ENCODE peak calls at places on chromosomes 6 and 20, in seven cellular contexts. One of them, this sample, is unnamed.

GRCh38 chr20:17617212-17617867 is 47.5 kb downstream of the DSTN start:
- DNase-seq in adipocyte: peak; percentile 38
- DNase-seq in lower lobe of right lung: peak; percentile 71
- DNase-seq in IMR-90: no peak
- DNase-seq in ovary: peak; percentile 78
- DNase-seq in psoas muscle: peak; percentile 79
- DNase-seq in cardiac muscle cell: peak; percentile 77
- DNase-seq in this sample: peak; percentile 45

GRCh38 chr6:149033454-149034241 is 283.9 kb upstream of the TAB2 start:
- DNase-seq in lower lobe of right lung: no peak
- DNase-seq in cardiac muscle cell: no peak
- DNase-seq in ovary: no peak
- DNase-seq in psoas muscle: no peak
- DNase-seq in IMR-90: no peak
- DNase-seq in adipocyte: no peak
- DNase-seq in this sample: no peak

GRCh38 chr6:32785781-32786533 is 22.6 kb upstream of the HLA-DQB2 start:
- DNase-seq in adipocyte: peak; percentile 72
- DNase-seq in lower lobe of right lung: no peak
- DNase-seq in psoas muscle: no peak
- DNase-seq in ovary: no peak
- DNase-seq in IMR-90: peak; percentile 49
- DNase-seq in cardiac muscle cell: peak; percentile 66
- DNase-seq in this sample: peak; percentile 72

GRCh38 chr6:168528457-168529095 is 87.6 kb downstream of the SMOC2 start:
- DNase-seq in IMR-90: no peak
- DNase-seq in ovary: no peak
- DNase-seq in lower lobe of right lung: no peak
- DNase-seq in psoas muscle: no peak
- DNase-seq in adipocyte: no peak
- DNase-seq in cardiac muscle cell: no peak
- DNase-seq in this sample: no peak

GRCh38 chr6:97240222-97240621 is 42.8 kb downstream of the MMS22L start:
- DNase-seq in ovary: no peak
- DNase-seq in IMR-90: peak; percentile 74
- DNase-seq in lower lobe of right lung: no peak
- DNase-seq in adipocyte: peak; percentile 29
- DNase-seq in psoas muscle: no peak
- DNase-seq in cardiac muscle cell: no peak
- DNase-seq in this sample: peak; percentile 71

GRCh38 chr20:38201356-38201755 is 36.3 kb upstream of the TGM2 start:
- DNase-seq in lower lobe of right lung: peak; percentile 62
- DNase-seq in ovary: no peak
- DNase-seq in cardiac muscle cell: no peak
- DNase-seq in psoas muscle: peak; percentile 67
- DNase-seq in adipocyte: peak; percentile 63
- DNase-seq in IMR-90: peak; percentile 93
- DNase-seq in this sample: peak; percentile 84

GRCh38 chr20:22052025-22052527 is 346.6 kb downstream of the PAX1 start:
- DNase-seq in psoas muscle: no peak
- DNase-seq in IMR-90: no peak
- DNase-seq in ovary: no peak
- DNase-seq in lower lobe of right lung: no peak
- DNase-seq in cardiac muscle cell: no peak
- DNase-seq in adipocyte: no peak
- DNase-seq in this sample: no peak

GRCh38 chr20:48017504-48017903 is 232.2 kb upstream of the SULF2 start:
- DNase-seq in cardiac muscle cell: no peak
- DNase-seq in psoas muscle: no peak
- DNase-seq in IMR-90: no peak
- DNase-seq in adipocyte: no peak
- DNase-seq in ovary: no peak
- DNase-seq in lower lobe of right lung: no peak
- DNase-seq in this sample: peak; percentile 68

GRCh38 chr20:48831702-48832422 is 4.1 kb upstream of the PREX1 start:
- DNase-seq in adipocyte: peak; percentile 66
- DNase-seq in cardiac muscle cell: no peak
- DNase-seq in ovary: no peak
- DNase-seq in IMR-90: peak; percentile 39
- DNase-seq in psoas muscle: peak; percentile 74
- DNase-seq in lower lobe of right lung: no peak
- DNase-seq in this sample: peak; percentile 40

GRCh38 chr6:79544939-79545450 is 7.8 kb upstream of the LCA5 start:
- DNase-seq in lower lobe of right lung: peak; percentile 67
- DNase-seq in cardiac muscle cell: peak; percentile 76
- DNase-seq in ovary: peak; percentile 75
- DNase-seq in adipocyte: peak; percentile 98
- DNase-seq in IMR-90: peak; percentile 99
- DNase-seq in psoas muscle: peak; percentile 82
- DNase-seq in this sample: peak; percentile 99

GRCh38 chr20:24164360-24164759 is 175.8 kb upstream of the GGTLC1 start:
- DNase-seq in IMR-90: no peak
- DNase-seq in lower lobe of right lung: no peak
- DNase-seq in ovary: no peak
- DNase-seq in psoas muscle: no peak
- DNase-seq in cardiac muscle cell: peak; percentile 34
- DNase-seq in adipocyte: peak; percentile 36
- DNase-seq in this sample: no peak

GRCh38 chr20:3218307-3218988 is 9.2 kb downstream of the ITPA start:
- DNase-seq in lower lobe of right lung: peak; percentile 82
- DNase-seq in ovary: peak; percentile 58
- DNase-seq in IMR-90: no peak
- DNase-seq in cardiac muscle cell: peak; percentile 60
- DNase-seq in adipocyte: peak; percentile 69
- DNase-seq in psoas muscle: peak; percentile 80
- DNase-seq in this sample: peak; percentile 14

GRCh38 chr20:62921119-62921687 is 5.1 kb downstream of the DIDO1 start:
- DNase-seq in cardiac muscle cell: peak; percentile 85
- DNase-seq in adipocyte: peak; percentile 74
- DNase-seq in lower lobe of right lung: peak; percentile 56
- DNase-seq in IMR-90: peak; percentile 53
- DNase-seq in ovary: no peak
- DNase-seq in psoas muscle: peak; percentile 73
- DNase-seq in this sample: peak; percentile 33

GRCh38 chr6:112983741-112984221 is 636.7 kb downstream of the RFPL4B start:
- DNase-seq in lower lobe of right lung: no peak
- DNase-seq in cardiac muscle cell: no peak
- DNase-seq in adipocyte: peak; percentile 52
- DNase-seq in ovary: no peak
- DNase-seq in IMR-90: peak; percentile 31
- DNase-seq in psoas muscle: no peak
- DNase-seq in this sample: peak; percentile 67

GRCh38 chr20:12358006-12358654 is 440.4 kb downstream of the BTBD3 start:
- DNase-seq in ovary: no peak
- DNase-seq in adipocyte: no peak
- DNase-seq in IMR-90: no peak
- DNase-seq in lower lobe of right lung: no peak
- DNase-seq in cardiac muscle cell: peak; percentile 15
- DNase-seq in psoas muscle: no peak
- DNase-seq in this sample: no peak

GRCh38 chr6:30216096-30216495 is 2.9 kb upstream of the TRIM26 start:
- DNase-seq in lower lobe of right lung: no peak
- DNase-seq in IMR-90: no peak
- DNase-seq in adipocyte: no peak
- DNase-seq in psoas muscle: no peak
- DNase-seq in ovary: no peak
- DNase-seq in cardiac muscle cell: no peak
- DNase-seq in this sample: no peak

GRCh38 chr6:46815130-46815529 is 21.9 kb downstream of the MEP1A start:
- DNase-seq in adipocyte: no peak
- DNase-seq in ovary: no peak
- DNase-seq in IMR-90: no peak
- DNase-seq in lower lobe of right lung: no peak
- DNase-seq in cardiac muscle cell: no peak
- DNase-seq in psoas muscle: no peak
- DNase-seq in this sample: no peak

DNA sequence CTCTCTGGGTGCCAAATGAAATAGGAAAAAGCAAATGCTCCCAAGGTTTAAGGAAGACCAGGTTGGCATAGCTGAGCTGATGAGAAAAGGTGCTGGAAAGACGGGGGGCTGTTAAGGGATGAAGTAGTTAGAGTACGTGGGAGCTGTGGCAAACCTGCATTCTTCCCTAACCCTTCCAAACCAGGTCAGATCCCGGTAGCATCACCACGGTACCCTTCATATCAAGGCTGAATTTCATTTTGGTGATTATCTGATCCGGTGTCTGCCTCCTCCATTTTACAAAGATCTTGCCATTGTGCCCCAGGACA is 68.0 kb upstream of the PIM1 start:
- DNase-seq in lower lobe of right lung: no peak
- DNase-seq in psoas muscle: no peak
- DNase-seq in adipocyte: no peak
- DNase-seq in IMR-90: no peak
- DNase-seq in ovary: no peak
- DNase-seq in cardiac muscle cell: no peak
- DNase-seq in this sample: no peak
- H3K4me1 ChIP-seq in lower lobe of right lung: peaks cover 33% of the 10 kb centered on the region
- H3K4me1 ChIP-seq in psoas muscle: peaks cover 28% of the 10 kb centered on the region
- H3K4me1 ChIP-seq in adipocyte: peaks cover 34% of the 10 kb centered on the region
- H3K4me1 ChIP-seq in IMR-90: peaks cover 12% of the 10 kb centered on the region
- H3K4me1 ChIP-seq in ovary: peaks cover 14% of the 10 kb centered on the region
- H3K4me1 ChIP-seq in cardiac muscle cell: peaks cover 32% of the 10 kb centered on the region
- H3K4me1 ChIP-seq in this sample: peaks cover 14% of the 10 kb centered on the region

GRCh38 chr20:2132461-2132901 is 30.9 kb downstream of the STK35 start:
- DNase-seq in cardiac muscle cell: no peak
- DNase-seq in psoas muscle: no peak
- DNase-seq in adipocyte: no peak
- DNase-seq in IMR-90: no peak
- DNase-seq in ovary: no peak
- DNase-seq in lower lobe of right lung: no peak
- DNase-seq in this sample: no peak

GRCh38 chr20:2133318-2134183 is 31.9 kb downstream of the STK35 start:
- DNase-seq in cardiac muscle cell: peak; percentile 42
- DNase-seq in ovary: no peak
- DNase-seq in IMR-90: peak; percentile 79
- DNase-seq in lower lobe of right lung: no peak
- DNase-seq in adipocyte: peak; percentile 74
- DNase-seq in psoas muscle: no peak
- DNase-seq in this sample: peak; percentile 84

GRCh38 chr20:2130062-2130591 is 28.5 kb downstream of the STK35 start:
- DNase-seq in cardiac muscle cell: no peak
- DNase-seq in psoas muscle: no peak
- DNase-seq in ovary: no peak
- DNase-seq in adipocyte: no peak
- DNase-seq in lower lobe of right lung: no peak
- DNase-seq in IMR-90: no peak
- DNase-seq in this sample: peak; percentile 78

GRCh38 chr20:2130668-2131067 is 29.0 kb downstream of the STK35 start:
- DNase-seq in IMR-90: no peak
- DNase-seq in cardiac muscle cell: no peak
- DNase-seq in psoas muscle: no peak
- DNase-seq in adipocyte: no peak
- DNase-seq in ovary: no peak
- DNase-seq in lower lobe of right lung: no peak
- DNase-seq in this sample: peak; percentile 24

GRCh38 chr20:2131366-2131765 is 29.7 kb downstream of the STK35 start:
- DNase-seq in psoas muscle: no peak
- DNase-seq in IMR-90: peak; percentile 86
- DNase-seq in lower lobe of right lung: no peak
- DNase-seq in cardiac muscle cell: no peak
- DNase-seq in ovary: no peak
- DNase-seq in adipocyte: peak; percentile 57
- DNase-seq in this sample: peak; percentile 86
- H3K4me1 ChIP-seq in psoas muscle: peaks cover 54% of the 10 kb centered on the region
- H3K4me1 ChIP-seq in IMR-90: peaks cover 40% of the 10 kb centered on the region
- H3K4me1 ChIP-seq in lower lobe of right lung: peaks cover 36% of the 10 kb centered on the region
- H3K4me1 ChIP-seq in cardiac muscle cell: peaks cover 19% of the 10 kb centered on the region
- H3K4me1 ChIP-seq in ovary: peaks cover 19% of the 10 kb centered on the region
- H3K4me1 ChIP-seq in adipocyte: peaks cover 62% of the 10 kb centered on the region
- H3K4me1 ChIP-seq in this sample: peaks cover 16% of the 10 kb centered on the region

DNA sequence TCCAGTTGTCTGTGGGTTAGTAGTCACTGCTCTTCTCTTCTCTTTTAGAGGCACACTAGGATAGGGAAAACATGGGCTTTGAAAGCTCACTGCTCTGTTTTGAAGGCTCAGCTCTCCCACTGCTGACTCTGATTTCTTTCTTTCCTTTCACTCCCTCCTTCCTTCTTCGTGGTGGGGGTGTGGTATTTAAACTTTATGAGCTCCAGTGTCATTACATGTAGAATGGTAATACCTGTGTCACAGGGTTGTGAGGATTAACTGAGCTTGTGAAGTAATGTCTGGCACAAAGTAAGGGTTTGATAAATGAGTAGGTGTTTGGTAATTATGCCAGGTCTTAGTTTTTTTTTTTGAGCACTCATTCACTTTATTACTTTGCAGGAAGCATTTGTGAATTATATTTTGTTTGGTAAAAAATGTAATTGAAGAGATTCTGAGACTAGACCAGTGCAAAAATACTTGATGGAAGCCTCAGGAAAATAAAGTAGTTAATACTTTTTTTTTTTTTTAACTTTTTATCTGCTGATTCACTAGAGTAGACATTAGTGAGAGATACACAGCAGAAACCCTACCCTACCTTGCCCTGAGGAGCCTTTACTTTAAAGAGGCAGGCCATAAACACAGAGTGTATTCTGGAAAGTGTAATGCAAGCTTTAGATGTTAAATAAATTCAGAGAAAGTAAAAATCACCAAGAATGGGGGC is 17.3 kb downstream of the SMAP1 start:
- DNase-seq in psoas muscle: no peak
- DNase-seq in cardiac muscle cell: no peak
- DNase-seq in ovary: no peak
- DNase-seq in lower lobe of right lung: no peak
- DNase-seq in adipocyte: no peak
- DNase-seq in IMR-90: no peak
- DNase-seq in this sample: no peak
- H3K4me1 ChIP-seq in psoas muscle: peaks cover 35% of the 10 kb centered on the region
- H3K4me1 ChIP-seq in cardiac muscle cell: peaks cover 9% of the 10 kb centered on the region
- H3K4me1 ChIP-seq in ovary: peaks cover 1% of the 10 kb centered on the region
- H3K4me1 ChIP-seq in lower lobe of right lung: peaks cover 31% of the 10 kb centered on the region
- H3K4me1 ChIP-seq in adipocyte: peaks cover 36% of the 10 kb centered on the region
- H3K4me1 ChIP-seq in IMR-90: no peaks in the 10 kb centered on the region
- H3K4me1 ChIP-seq in this sample: no peaks in the 10 kb centered on the region

DNA sequence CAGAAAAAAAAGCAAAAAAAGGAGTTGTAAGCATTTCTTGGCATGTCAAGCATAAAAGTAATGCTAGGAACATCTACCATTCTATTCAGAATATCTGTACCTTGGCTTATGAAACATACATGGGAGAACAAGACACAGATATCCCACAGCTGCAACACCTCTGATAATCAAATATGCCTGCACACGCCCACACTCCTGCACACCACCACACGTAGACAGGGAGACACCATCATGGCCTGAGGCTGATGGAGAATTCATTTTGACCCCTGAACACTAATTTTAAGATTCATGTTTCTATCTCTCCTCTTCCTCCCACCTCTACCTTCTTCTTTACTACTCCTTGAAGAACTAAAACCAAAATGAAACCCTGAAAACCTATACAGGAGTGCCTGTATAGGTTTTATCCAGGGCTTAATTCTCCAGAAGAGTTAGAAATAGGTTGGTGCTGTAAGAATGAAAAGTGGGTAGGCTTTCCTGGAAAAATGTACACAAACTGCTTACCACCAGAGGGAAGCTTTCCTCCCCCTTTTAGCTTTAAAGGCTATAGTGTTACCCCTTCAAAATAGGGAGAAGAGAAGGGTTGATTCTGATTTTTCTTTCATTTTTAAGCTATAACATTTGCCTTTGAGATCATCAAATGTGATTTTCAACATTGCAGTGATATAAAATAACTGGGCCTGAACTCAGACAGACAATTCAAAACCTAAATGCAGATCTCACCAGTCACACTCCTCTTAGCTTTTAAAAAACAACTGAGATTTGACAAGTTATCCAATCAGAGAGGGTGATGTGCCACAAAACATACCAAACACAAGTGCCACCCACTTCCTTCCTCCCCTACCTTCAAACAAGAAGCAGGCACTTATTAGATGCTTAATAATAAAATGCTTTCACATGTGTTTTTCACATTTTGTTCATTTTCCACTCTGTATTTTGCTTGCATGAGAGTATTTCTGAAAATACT is 57.9 kb downstream of the ELOVL5 start:
- DNase-seq in IMR-90: no peak
- DNase-seq in cardiac muscle cell: no peak
- DNase-seq in ovary: no peak
- DNase-seq in lower lobe of right lung: no peak
- DNase-seq in adipocyte: no peak
- DNase-seq in psoas muscle: no peak
- DNase-seq in this sample: no peak
- H3K4me1 ChIP-seq in IMR-90: peaks cover 2% of the 10 kb centered on the region
- H3K4me1 ChIP-seq in cardiac muscle cell: no peaks in the 10 kb centered on the region
- H3K4me1 ChIP-seq in ovary: no peaks in the 10 kb centered on the region
- H3K4me1 ChIP-seq in lower lobe of right lung: peaks cover 9% of the 10 kb centered on the region
- H3K4me1 ChIP-seq in adipocyte: peaks cover 46% of the 10 kb centered on the region
- H3K4me1 ChIP-seq in psoas muscle: no peaks in the 10 kb centered on the region
- H3K4me1 ChIP-seq in this sample: no peaks in the 10 kb centered on the region

This sample was measured in fibroblast of lung.